ENCODE peak calls at places on chromosomes 3 and 15, in five cellular contexts. One of them, this sample, is unnamed.

GRCh38 chr15:88894348-88894818 is 961 bp downstream of the HAPLN3 start:
- DNase-seq in RWPE2: peak
- DNase-seq in heart left ventricle: peak
- DNase-seq in uterus: peak
- DNase-seq in GM13977: peak
- DNase-seq in this sample: peak

GRCh38 chr3:134640872-134641470 is 9.9 kb downstream of the KY start:
- DNase-seq in RWPE2: no peak
- DNase-seq in heart left ventricle: no peak
- DNase-seq in uterus: no peak
- DNase-seq in GM13977: peak
- DNase-seq in this sample: peak

GRCh38 chr3:194150252-194150934 is 14.4 kb downstream of the HES1 start:
- DNase-seq in RWPE2: no peak
- DNase-seq in heart left ventricle: no peak
- DNase-seq in uterus: no peak
- DNase-seq in GM13977: no peak
- DNase-seq in this sample: no peak

GRCh38 chr3:181561605-181562031 is 150.1 kb upstream of the SOX2 start:
- DNase-seq in RWPE2: no peak
- DNase-seq in heart left ventricle: no peak
- DNase-seq in uterus: no peak
- DNase-seq in GM13977: no peak
- DNase-seq in this sample: no peak

GRCh38 chr3:30524357-30525040 is 81.9 kb upstream of the TGFBR2 start:
- DNase-seq in RWPE2: no peak
- DNase-seq in heart left ventricle: no peak
- DNase-seq in uterus: no peak
- DNase-seq in GM13977: no peak
- DNase-seq in this sample: no peak

GRCh38 chr15:44183363-44183762 is 11.7 kb downstream of the FRMD5 start:
- DNase-seq in RWPE2: no peak
- DNase-seq in heart left ventricle: no peak
- DNase-seq in uterus: no peak
- DNase-seq in GM13977: no peak
- DNase-seq in this sample: no peak

GRCh38 chr3:52839892-52840545 is 5.2 kb upstream of the MUSTN1 start:
- DNase-seq in RWPE2: no peak
- DNase-seq in heart left ventricle: peak
- DNase-seq in uterus: no peak
- DNase-seq in GM13977: no peak
- DNase-seq in this sample: no peak

GRCh38 chr3:52311567-52312119 is 4.5 kb upstream of the DNAH1 start:
- DNase-seq in RWPE2: no peak
- DNase-seq in heart left ventricle: no peak
- DNase-seq in uterus: no peak
- DNase-seq in GM13977: no peak
- DNase-seq in this sample: peak

GRCh38 chr15:67406257-67406861 is 114.6 kb upstream of the C15orf61 start:
- DNase-seq in RWPE2: no peak
- DNase-seq in heart left ventricle: no peak
- DNase-seq in uterus: no peak
- DNase-seq in GM13977: no peak
- DNase-seq in this sample: no peak

GRCh38 chr3:187717572-187717971 is 15.2 kb upstream of the RTP2 start:
- DNase-seq in RWPE2: no peak
- DNase-seq in heart left ventricle: no peak
- DNase-seq in uterus: no peak
- DNase-seq in GM13977: no peak
- DNase-seq in this sample: no peak

GRCh38 chr3:154050766-154051165 is 70.4 kb upstream of the ARHGEF26 start:
- DNase-seq in RWPE2: no peak
- DNase-seq in heart left ventricle: no peak
- DNase-seq in uterus: no peak
- DNase-seq in GM13977: no peak
- DNase-seq in this sample: no peak

GRCh38 chr3:36698314-36698713 is 66.0 kb downstream of the DCLK3 start:
- DNase-seq in RWPE2: no peak
- DNase-seq in heart left ventricle: no peak
- DNase-seq in uterus: no peak
- DNase-seq in GM13977: no peak
- DNase-seq in this sample: no peak

GRCh38 chr15:49423021-49423420 is at the start of gene FGF7:
- DNase-seq in RWPE2: no peak
- DNase-seq in heart left ventricle: no peak
- DNase-seq in uterus: peak
- DNase-seq in GM13977: no peak
- DNase-seq in this sample: no peak

GRCh38 chr3:124787490-124788195 is 57.4 kb downstream of the UMPS start:
- DNase-seq in RWPE2: no peak
- DNase-seq in heart left ventricle: no peak
- DNase-seq in uterus: no peak
- DNase-seq in GM13977: no peak
- DNase-seq in this sample: no peak

GRCh38 chr15:85792872-85793621 is 1.7 kb downstream of the KLHL25 start:
- DNase-seq in RWPE2: no peak
- DNase-seq in heart left ventricle: no peak
- DNase-seq in uterus: no peak
- DNase-seq in GM13977: no peak
- DNase-seq in this sample: no peak

GRCh38 chr3:147712357-147712756 is 303.2 kb downstream of the ZIC1 start:
- DNase-seq in RWPE2: no peak
- DNase-seq in heart left ventricle: no peak
- DNase-seq in uterus: no peak
- DNase-seq in GM13977: no peak
- DNase-seq in this sample: no peak

DNA sequence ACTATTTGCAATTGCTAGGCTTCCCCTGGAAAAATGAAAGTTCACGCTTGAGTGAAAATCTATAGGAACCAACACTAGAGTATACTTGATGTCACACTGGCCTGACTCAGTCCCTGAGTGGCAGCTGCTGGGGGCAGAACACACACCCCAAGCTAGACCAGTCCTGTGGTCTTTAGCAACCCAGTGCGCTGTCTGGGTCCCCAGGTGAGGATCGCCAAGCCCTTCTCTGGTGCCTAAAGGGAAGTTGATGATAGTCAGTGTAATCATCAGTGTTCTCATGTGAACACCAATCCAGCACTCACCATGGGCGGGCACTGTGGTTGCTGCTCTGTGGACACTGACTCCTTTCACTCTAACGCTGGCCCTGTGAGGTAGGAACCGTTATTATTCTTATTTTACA is 11.2 kb downstream of the ALDH1A3 start:
- DNase-seq in RWPE2: peak
- DNase-seq in heart left ventricle: no peak
- DNase-seq in uterus: no peak
- DNase-seq in GM13977: no peak
- DNase-seq in this sample: no peak
- TF ChIP-seq CTCF in RWPE2: no peak
- TF ChIP-seq CTCF in heart left ventricle: no peak
- TF ChIP-seq CTCF in uterus: no peak
- TF ChIP-seq CTCF in GM13977: no peak
- TF ChIP-seq CTCF in this sample: no peak

DNA sequence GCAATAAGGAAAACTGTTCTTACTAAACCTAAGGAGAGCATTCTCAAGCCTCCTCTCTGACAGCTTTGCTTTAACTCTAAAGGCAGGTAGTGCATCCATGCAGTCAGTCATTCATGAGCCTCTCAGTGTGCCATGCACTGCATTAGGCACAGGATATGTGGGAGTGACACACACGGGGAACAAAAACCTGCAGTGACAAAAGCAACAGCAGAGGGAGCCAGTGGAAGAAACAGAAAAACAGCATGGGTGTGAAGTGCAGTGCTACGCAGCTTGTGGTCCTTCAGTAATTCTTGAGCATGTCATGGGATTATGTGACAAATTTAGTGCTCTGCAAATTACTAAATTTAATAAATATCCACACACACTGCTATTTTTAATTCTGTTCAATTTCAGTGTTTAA is 230.7 kb downstream of the BBX start:
- DNase-seq in RWPE2: no peak
- DNase-seq in heart left ventricle: peak
- DNase-seq in uterus: peak
- DNase-seq in GM13977: no peak
- DNase-seq in this sample: peak
- TF ChIP-seq CTCF in RWPE2: peak
- TF ChIP-seq CTCF in heart left ventricle: peak
- TF ChIP-seq CTCF in uterus: peak
- TF ChIP-seq CTCF in GM13977: peak
- TF ChIP-seq CTCF in this sample: peak

GRCh38 chr3:42183991-42184621 is 81.9 kb downstream of the CCK start:
- DNase-seq in RWPE2: no peak
- DNase-seq in heart left ventricle: no peak
- DNase-seq in uterus: no peak
- DNase-seq in GM13977: no peak
- DNase-seq in this sample: no peak
- TF ChIP-seq CTCF in RWPE2: no peak
- TF ChIP-seq CTCF in heart left ventricle: no peak
- TF ChIP-seq CTCF in uterus: no peak
- TF ChIP-seq CTCF in GM13977: no peak
- TF ChIP-seq CTCF in this sample: no peak

GRCh38 chr3:156963096-156963495 is 136.9 kb downstream of the LEKR1 start:
- DNase-seq in RWPE2: no peak
- DNase-seq in heart left ventricle: no peak
- DNase-seq in uterus: no peak
- DNase-seq in GM13977: no peak
- DNase-seq in this sample: no peak
- TF ChIP-seq CTCF in RWPE2: no peak
- TF ChIP-seq CTCF in heart left ventricle: no peak
- TF ChIP-seq CTCF in uterus: no peak
- TF ChIP-seq CTCF in GM13977: no peak
- TF ChIP-seq CTCF in this sample: no peak

This sample was measured in neural crest cell.